ENCODE peak calls at places on chromosomes 13 and 19, in six cellular contexts. S is HepG2, M is heart left ventricle, C is aorta, U is WERI-Rb-1, N is PC-9. G is an unnamed sample.

GRCh38 chr19:14361824-14362223 is 19.4 kb upstream of the ADGRE5 start:
- DNase-seq in S (no peak), M (no peak), C (no peak), U (peak), N (no peak), G (no peak)

GRCh38 chr19:49502866-49503581 is 6.8 kb downstream of the RPS11 start:
- DNase-seq in S (peak), M (no peak), C (no peak), U (peak), N (no peak), G (no peak)

GRCh38 chr19:15759962-15760565 is 22.3 kb downstream of the OR10H3 start:
- DNase-seq in S (peak), M (no peak), C (no peak), U (no peak), N (peak), G (no peak)

GRCh38 chr19:1408300-1409203 is 1.2 kb downstream of the DAZAP1 start:
- DNase-seq in S (no peak), M (no peak), C (peak), U (no peak), N (peak), G (peak)

GRCh38 chr13:114115191-114115671 is 17.2 kb downstream of the RASA3 start:
- DNase-seq in S (peak), M (no peak), C (peak), U (peak), N (no peak), G (peak)

GRCh38 chr19:2361259-2362038 is 1.4 kb downstream of the TMPRSS9 start:
- DNase-seq in S (no peak), M (no peak), C (no peak), U (no peak), N (no peak), G (no peak)

GRCh38 chr19:6056801-6057650 is 53.3 kb downstream of the RFX2 start:
- DNase-seq in S (peak), M (peak), C (peak), U (no peak), N (peak), G (no peak)

GRCh38 chr19:54462713-54463530 is 656 bp downstream of the LENG9 start:
- DNase-seq in S (peak), M (peak), C (peak), U (peak), N (peak), G (peak)

GRCh38 chr13:87426737-87427136 is 244.4 kb upstream of the SLITRK5 start:
- DNase-seq in S (no peak), M (no peak), C (no peak), U (no peak), N (no peak), G (no peak)

GRCh38 chr13:80923907-80924306 is 583.0 kb upstream of the SPRY2 start:
- DNase-seq in S (no peak), M (no peak), C (no peak), U (no peak), N (no peak), G (no peak)

GRCh38 chr13:27774651-27775050 is 17.6 kb upstream of the GSX1 start:
- DNase-seq in S (no peak), M (no peak), C (no peak), U (no peak), N (no peak), G (no peak)

GRCh38 chr13:98693756-98694155 is 58.7 kb downstream of the SLC15A1 start:
- DNase-seq in S (no peak), M (no peak), C (no peak), U (peak), N (no peak), G (no peak)

GRCh38 chr19:7600721-7601120 is 5.1 kb downstream of the CAMSAP3 start:
- DNase-seq in S (no peak), M (no peak), C (no peak), U (no peak), N (no peak), G (no peak)

DNA sequence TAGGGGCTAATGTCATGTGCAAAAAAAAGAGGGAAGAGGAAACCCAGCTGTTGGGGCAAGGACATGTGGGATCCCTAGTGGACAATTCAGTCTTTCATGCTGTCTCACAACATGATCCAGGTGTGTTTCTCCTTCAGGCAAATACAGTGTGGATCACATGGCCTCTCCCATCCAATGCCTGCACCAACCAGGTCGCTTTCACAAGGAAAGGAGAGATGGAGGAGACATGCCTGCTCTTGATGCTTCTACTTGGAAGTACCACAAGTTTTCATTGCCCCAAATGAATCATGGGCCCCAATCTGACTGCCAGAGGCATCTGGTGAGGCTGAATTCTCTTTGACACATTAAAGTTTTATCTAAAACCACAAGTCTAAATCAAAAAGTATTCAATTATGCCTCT is 82.1 kb downstream of the DLEU7 start:
- DNase-seq in S (no peak), M (no peak), C (no peak), U (no peak), N (no peak), G (no peak)
- H3K27ac ChIP-seq in S (no peak), M (no peak), C (no peak), U (no peak), N (no peak), G (no peak)

GRCh38 chr19:47156861-47157454 is 26.3 kb downstream of the SAE1 start:
- DNase-seq in S (no peak), M (no peak), C (no peak), U (no peak), N (no peak), G (no peak)

GRCh38 chr19:47155141-47155540 is 24.5 kb downstream of the SAE1 start:
- DNase-seq in S (no peak), M (peak), C (no peak), U (no peak), N (no peak), G (no peak)

GRCh38 chr19:47158879-47159509 is 28.4 kb downstream of the SAE1 start:
- DNase-seq in S (no peak), M (no peak), C (no peak), U (no peak), N (no peak), G (no peak)

GRCh38 chr19:47157455-47158321 is 27.1 kb downstream of the SAE1 start:
- DNase-seq in S (no peak), M (peak), C (no peak), U (no peak), N (peak), G (no peak)

DNA sequence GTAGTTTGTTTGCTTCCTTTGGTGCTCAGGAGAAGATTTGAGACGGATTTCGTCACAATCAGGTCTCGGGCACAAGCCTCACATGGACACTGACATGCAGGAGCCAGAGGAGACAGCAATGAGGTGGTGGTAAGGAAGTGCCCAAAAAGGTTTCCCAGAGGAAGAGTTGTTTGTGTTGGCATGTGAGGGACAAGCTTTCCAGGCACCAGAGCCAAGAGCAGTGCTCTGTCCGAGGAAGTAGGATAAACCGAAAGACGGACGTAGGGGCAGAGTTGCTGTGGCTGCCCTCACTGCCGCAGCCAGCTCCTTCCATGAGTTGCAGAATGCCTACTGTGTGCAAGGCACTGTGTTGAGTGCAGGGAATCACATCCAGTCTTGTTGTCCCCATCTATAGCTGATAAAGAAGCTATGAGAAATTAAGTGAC is 27.7 kb downstream of the SAE1 start:
- DNase-seq in S (no peak), M (no peak), C (no peak), U (no peak), N (no peak), G (no peak)
- H3K4me3 ChIP-seq in S (no peak), M (no peak), C (no peak), U (no peak), N (no peak), G (no peak)

GRCh38 chr19:43678512-43678911 is 8.5 kb upstream of the PLAUR start:
- DNase-seq in S (no peak), M (no peak), C (no peak), U (no peak), N (no peak), G (no peak)

GRCh38 chr19:43675906-43676305 is 5.9 kb upstream of the PLAUR start:
- DNase-seq in S (no peak), M (no peak), C (no peak), U (no peak), N (no peak), G (no peak)

GRCh38 chr19:43673702-43674629 is 4.0 kb upstream of the PLAUR start:
- DNase-seq in S (no peak), M (peak), C (peak), U (no peak), N (no peak), G (no peak)

GRCh38 chr19:43674630-43674982 is 4.6 kb upstream of the PLAUR start:
- DNase-seq in S (no peak), M (no peak), C (no peak), U (no peak), N (no peak), G (no peak)

GRCh38 chr19:43675269-43675879 is 5.4 kb upstream of the PLAUR start:
- DNase-seq in S (no peak), M (no peak), C (no peak), U (no peak), N (peak), G (no peak)
- H3K27ac ChIP-seq in S (no peak), M (peak), C (no peak), U (no peak), N (peak), G (peak)

GRCh38 chr19:41940443-41941409 is 12.5 kb upstream of the ERFL start:
- DNase-seq in S (no peak), M (no peak), C (no peak), U (peak), N (no peak), G (no peak)
- H3K4me3 ChIP-seq in S (peak), M (peak), C (no peak), U (peak), N (no peak), G (peak)

GRCh38 chr19:22545751-22546150 is 88.4 kb upstream of the ZNF492 start:
- DNase-seq in S (peak), M (no peak), C (peak), U (peak), N (peak), G (no peak)
- H3K27ac ChIP-seq in S (no peak), M (no peak), C (no peak), U (no peak), N (no peak), G (no peak)

DNA sequence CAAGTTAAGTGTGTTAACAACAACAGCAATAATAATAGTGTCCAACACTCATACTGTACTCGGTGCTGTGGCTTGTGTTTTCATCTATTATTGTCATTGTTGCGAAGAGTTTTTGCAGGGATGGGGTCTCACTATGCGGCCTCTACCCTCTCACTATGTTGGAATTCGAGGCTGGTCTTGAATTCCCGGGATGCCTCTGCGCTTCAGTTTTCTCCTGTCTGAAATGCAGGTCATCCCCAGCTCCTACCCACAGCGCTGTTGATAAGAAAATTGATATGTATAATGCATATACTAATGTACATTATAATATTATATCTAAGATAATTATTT is 4.9 kb upstream of the SBK3 start:
- DNase-seq in S (no peak), M (no peak), C (no peak), U (no peak), N (no peak), G (no peak)
- H3K4me3 ChIP-seq in S (peak), M (peak), C (no peak), U (peak), N (peak), G (no peak)

DNA sequence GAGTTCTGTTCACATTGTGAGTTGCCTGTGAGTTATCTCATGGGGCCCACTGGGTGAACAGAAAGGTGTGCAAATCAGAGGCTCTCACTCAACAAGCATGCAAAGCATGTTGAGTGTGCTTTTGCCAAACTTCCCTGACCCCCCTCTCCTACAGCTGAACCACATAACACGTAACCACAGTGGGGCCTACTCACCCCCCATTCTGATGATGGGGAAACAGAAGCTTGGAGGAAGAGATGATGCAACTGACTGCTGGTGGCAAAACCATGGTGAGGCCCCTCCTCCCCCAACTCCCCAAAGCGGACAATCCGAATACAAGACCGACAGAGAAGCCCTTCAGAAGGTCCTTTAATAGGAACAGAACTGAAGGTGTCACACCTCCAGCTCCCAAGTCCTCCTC is 4.0 kb downstream of the ZNF784 start:
- DNase-seq in S (no peak), M (no peak), C (peak), U (no peak), N (no peak), G (no peak)
- H3K27ac ChIP-seq in S (no peak), M (no peak), C (no peak), U (peak), N (no peak), G (peak)

GRCh38 chr19:37362733-37363132 is 8.2 kb upstream of the ZNF527 start:
- DNase-seq in S (peak), M (no peak), C (no peak), U (peak), N (no peak), G (no peak)
- H3K4me3 ChIP-seq in S (no peak), M (no peak), C (no peak), U (no peak), N (no peak), G (no peak)

DNA sequence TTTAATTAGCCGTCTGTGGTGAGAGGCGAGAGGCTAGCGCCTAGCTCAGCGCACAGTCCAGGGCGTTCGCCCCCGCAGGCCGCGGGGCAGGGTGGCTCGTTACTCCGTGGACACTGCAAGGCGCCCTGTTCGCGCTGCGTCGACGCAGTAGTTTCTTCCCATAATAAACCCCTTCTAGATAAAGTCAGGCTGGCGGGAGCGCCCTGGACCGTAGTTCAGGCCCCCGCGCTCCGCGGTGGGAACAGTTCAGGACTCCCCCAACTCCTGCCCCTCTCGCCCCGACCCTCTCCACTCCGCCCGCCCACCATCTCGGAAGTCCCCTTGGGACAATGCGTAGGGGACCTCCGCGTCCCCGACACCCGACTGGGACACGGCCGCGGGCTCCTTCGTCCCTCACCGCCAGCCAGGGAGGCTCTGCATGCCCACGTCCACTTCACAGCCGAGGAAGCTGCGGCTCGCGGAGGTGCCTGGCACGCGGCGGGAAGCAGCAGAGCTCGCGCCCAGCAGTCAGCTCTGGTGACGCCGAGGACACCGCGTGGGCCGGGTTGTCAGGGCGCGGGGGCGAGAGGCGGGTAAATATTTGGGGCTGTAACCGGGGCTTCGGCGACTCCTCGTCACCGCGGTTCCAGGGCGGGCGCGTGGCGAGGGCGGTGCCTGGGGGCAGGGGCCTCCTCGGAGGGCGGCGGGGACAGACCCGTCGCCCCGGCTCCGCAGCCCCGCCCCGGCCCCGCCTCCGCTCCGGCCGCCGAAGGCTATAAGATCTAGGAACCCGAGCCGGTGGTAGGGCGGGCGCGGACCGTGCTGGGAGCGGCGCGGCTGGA is at the start of gene RGCC:
- DNase-seq in S (peak), M (peak), C (peak), U (peak), N (peak), G (peak)
- H3K27ac ChIP-seq in S (no peak), M (peak), C (no peak), U (no peak), N (no peak), G (peak)

G was measured in upper lobe of right lung.